ENCODE peak calls at places on chromosomes 7 and 10, in five cellular contexts. B is neuronal stem cell, U is amygdala, V is T follicular helper cell, E is T-helper 1 cell. H is an unnamed sample.

GRCh38 chr10:87579563-87579962 is 74.9 kb downstream of the MINPP1 start:
- DNase-seq in B (no peak), E (no peak), U (no peak), V (no peak), H (no peak)

GRCh38 chr10:77401681-77402080 is 235.9 kb downstream of the KCNMA1 start:
- DNase-seq in V (no peak), B (no peak), E (no peak), U (no peak), H (no peak)

GRCh38 chr10:3785849-3786290 is 861 bp upstream of the KLF6 start:
- DNase-seq in V (no peak), B (peak; percentile 35), E (no peak), U (no peak), H (no peak)

GRCh38 chr7:151940048-151940845 is 16.0 kb upstream of the GALNTL5 start:
- DNase-seq in E (no peak), B (no peak), V (no peak), U (no peak), H (no peak)

GRCh38 chr10:25616903-25617592 is 317.0 kb upstream of the MYO3A start:
- DNase-seq in E (no peak), U (no peak), V (no peak), B (no peak), H (no peak)

GRCh38 chr7:134317434-134317833 is 704 bp upstream of the SLC35B4 start:
- DNase-seq in V (no peak), E (no peak), U (no peak), B (no peak), H (no peak)

GRCh38 chr7:106239406-106239805 is 45.4 kb downstream of the NAMPT start:
- DNase-seq in V (no peak), U (no peak), B (no peak), E (no peak), H (peak; percentile 14)

GRCh38 chr10:125156739-125157472 is 3.5 kb downstream of the CTBP2 start:
- DNase-seq in V (no peak), B (no peak), E (no peak), U (no peak), H (peak; percentile 78)

GRCh38 chr10:33252794-33253203 is 81.7 kb downstream of the NRP1 start:
- DNase-seq in B (no peak), U (no peak), E (no peak), V (no peak), H (no peak)

GRCh38 chr7:100686201-100686821 is 7.7 kb downstream of the GIGYF1 start:
- DNase-seq in U (no peak), B (no peak), V (no peak), E (no peak), H (no peak)

GRCh38 chr7:41771717-41772116 is 68.8 kb upstream of the INHBA start:
- DNase-seq in B (no peak), V (no peak), U (no peak), E (no peak), H (no peak)

GRCh38 chr7:9983048-9983447 is 990.6 kb upstream of the PHF14 start:
- DNase-seq in E (no peak), V (no peak), U (no peak), B (no peak), H (no peak)

GRCh38 chr10:93160829-93161228 is 87.1 kb downstream of the CYP26A1 start:
- DNase-seq in V (no peak), U (no peak), E (no peak), B (no peak), H (no peak)

GRCh38 chr7:876972-877311 is 588 bp downstream of the GET4 start:
- DNase-seq in B (peak; percentile 33), E (no peak), U (no peak), V (no peak), H (no peak)

GRCh38 chr7:16812542-16813231 is 7.9 kb upstream of the AGR2 start:
- DNase-seq in U (no peak), B (no peak), V (no peak), E (no peak), H (peak; percentile 92)

GRCh38 chr10:1531883-1532597 is 205.3 kb downstream of the ADARB2 start:
- DNase-seq in U (no peak), E (no peak), V (no peak), B (no peak), H (no peak)

GRCh38 chr10:58291538-58292174 is 22.7 kb downstream of the CISD1 start:
- DNase-seq in U (peak; percentile 26), V (no peak), E (peak; percentile 6), B (no peak), H (peak; percentile 33)

GRCh38 chr7:108613147-108613948 is 43.7 kb downstream of the DNAJB9 start:
- DNase-seq in U (no peak), B (peak; percentile 52), E (no peak), V (no peak), H (peak; percentile 51)

GRCh38 chr7:152231089-152231488 is 204.7 kb downstream of the KMT2C start:
- DNase-seq in V (no peak), U (no peak), E (no peak), B (no peak), H (no peak)

GRCh38 chr10:48251525-48252353 is 22.8 kb downstream of the FRMPD2 start:
- DNase-seq in U (no peak), V (no peak), E (no peak), B (no peak), H (peak; percentile 95)

GRCh38 chr7:53602817-53603418 is 567.5 kb downstream of the POM121L12 start:
- DNase-seq in E (no peak), B (no peak), V (no peak), U (no peak), H (no peak)

GRCh38 chr7:42574693-42575084 is 337.2 kb downstream of the C7orf25 start:
- DNase-seq in U (no peak), E (no peak), V (no peak), B (no peak), H (no peak)

GRCh38 chr10:34121974-34122282 is 693.2 kb downstream of the PARD3 start:
- DNase-seq in B (no peak), V (no peak), U (no peak), E (no peak), H (no peak)

GRCh38 chr7:2645274-2645868 is 13.6 kb downstream of the TTYH3 start:
- DNase-seq in U (no peak), V (no peak), E (no peak), B (no peak), H (no peak)

GRCh38 chr10:124648738-124649137 is 95.4 kb downstream of the FAM53B start:
- DNase-seq in V (peak; percentile 58), E (peak; percentile 41), B (no peak), U (peak; percentile 81), H (peak; percentile 14)

GRCh38 chr7:140062528-140063299 is at the start of gene PARP12:
- DNase-seq in E (peak; percentile 87), V (peak; percentile 80), B (peak; percentile 27), U (peak; percentile 46), H (peak; percentile 39)

GRCh38 chr7:27641576-27642230 is 21.0 kb downstream of the HIBADH start:
- DNase-seq in B (no peak), U (no peak), V (no peak), E (no peak), H (no peak)

GRCh38 chr7:116426428-116427156 is 72.9 kb upstream of the CAV2 start:
- DNase-seq in B (no peak), E (no peak), V (no peak), U (no peak), H (peak; percentile 63)